ENCODE peak calls at places on chromosome X, in nine cellular contexts. Q, Z, D, N, L, J, C, S and A are unnamed samples.
A peak's percentile ranks its signal among the peaks of the same experiment; 100 is the strongest.

GRCh38 chrX:140762061-140762460 is 52.5 kb downstream of the LINC00632 start:
- DNase-seq in L (peak; percentile 57), N (peak; percentile 25), D (peak; percentile 64), C (peak; percentile 9), Q (no peak), J (peak; percentile 38), S (no peak), Z (peak; percentile 76), A (peak; percentile 79)

GRCh38 chrX:129654652-129655546 is at the start of gene APLN:
- DNase-seq in D (peak; percentile 46), Q (peak; percentile 58), J (no peak), S (no peak), L (peak; percentile 48), C (peak; percentile 47), Z (peak; percentile 48), N (peak; percentile 58), A (peak; percentile 59)

GRCh38 chrX:100609591-100609990 is 24.9 kb downstream of the TNMD start:
- DNase-seq in Q (no peak), J (no peak), S (no peak), L (no peak), D (no peak), C (no peak), N (no peak), Z (peak; percentile 1), A (no peak)

GRCh38 chrX:53412441-53412840 is 10.0 kb downstream of the SMC1A start:
- DNase-seq in N (no peak), C (no peak), Q (no peak), Z (no peak), L (no peak), J (no peak), D (no peak), S (no peak), A (no peak)

GRCh38 chrX:46072776-46073175 is 472.4 kb downstream of the ZNF674 start:
- DNase-seq in S (no peak), D (peak; percentile 25), L (no peak), C (no peak), Z (no peak), N (no peak), J (no peak), Q (no peak), A (no peak)

GRCh38 chrX:155997436-155997835 is at the start of gene IL9R:
- DNase-seq in Z (no peak), C (no peak), S (no peak), N (no peak), L (no peak), D (no peak), J (no peak), Q (no peak), A (no peak)

GRCh38 chrX:150361777-150362351 is 1.3 kb upstream of the MAMLD1 start:
- DNase-seq in N (no peak), S (no peak), D (peak; percentile 50), Z (no peak), C (no peak), J (no peak), L (peak; percentile 4), Q (no peak), A (peak; percentile 12)

GRCh38 chrX:149870840-149871239 is 10.1 kb upstream of the MAGEA8 start:
- DNase-seq in C (no peak), Z (no peak), L (no peak), N (no peak), D (no peak), Q (no peak), J (no peak), S (no peak), A (no peak)

GRCh38 chrX:137233478-137233877 is 199.7 kb upstream of the GPR101 start:
- DNase-seq in Q (no peak), L (no peak), J (no peak), Z (no peak), C (no peak), N (no peak), D (no peak), S (no peak), A (no peak)

GRCh38 chrX:111886678-111887077 is 10.7 kb downstream of the TRPC5OS start:
- DNase-seq in S (no peak), Z (no peak), J (no peak), D (no peak), L (no peak), Q (no peak), C (no peak), N (peak; percentile 22), A (no peak)

GRCh38 chrX:133045986-133046385 is 50.9 kb downstream of the USP26 start:
- DNase-seq in Z (no peak), J (no peak), S (no peak), L (peak; percentile 50), N (no peak), Q (no peak), C (peak; percentile 28), D (peak; percentile 14), A (no peak)

GRCh38 chrX:142998447-142999208 is 27.1 kb upstream of the SPANXN4 start:
- DNase-seq in C (no peak), J (no peak), N (no peak), Q (no peak), Z (peak; percentile 42), D (no peak), L (no peak), S (no peak), A (no peak)

DNA sequence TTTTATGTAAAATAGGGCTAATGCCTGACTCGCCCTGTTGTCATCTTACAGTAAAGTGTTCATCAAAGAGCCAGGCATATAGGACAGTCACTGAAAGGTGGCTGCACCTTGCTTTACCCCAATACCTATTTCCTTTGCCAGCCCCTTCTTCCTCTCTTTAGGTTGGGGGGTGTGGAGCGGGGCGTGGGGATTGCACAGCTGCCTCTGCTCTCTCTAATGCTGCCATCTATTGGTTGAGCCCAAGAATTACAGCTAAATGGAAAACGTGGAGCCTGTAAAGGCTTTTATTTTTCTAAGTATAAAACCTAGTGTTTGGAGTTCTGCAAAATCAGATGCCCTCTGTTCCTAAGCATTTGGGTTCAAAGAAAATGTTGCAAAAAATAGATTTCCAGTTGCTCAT is 47.7 kb downstream of the ATG4A start:
- DNase-seq in C (no peak), S (no peak), Q (no peak), Z (peak; percentile 21), N (no peak), J (no peak), L (peak; percentile 10), D (no peak), A (no peak)
- TF ChIP-seq CTCF in C (no peak), S (peak; percentile 58), Q (peak; percentile 61), Z (peak; percentile 44), N (peak; percentile 48), J (no peak), L (peak; percentile 44), D (peak; percentile 32), A (peak; percentile 50)

DNA sequence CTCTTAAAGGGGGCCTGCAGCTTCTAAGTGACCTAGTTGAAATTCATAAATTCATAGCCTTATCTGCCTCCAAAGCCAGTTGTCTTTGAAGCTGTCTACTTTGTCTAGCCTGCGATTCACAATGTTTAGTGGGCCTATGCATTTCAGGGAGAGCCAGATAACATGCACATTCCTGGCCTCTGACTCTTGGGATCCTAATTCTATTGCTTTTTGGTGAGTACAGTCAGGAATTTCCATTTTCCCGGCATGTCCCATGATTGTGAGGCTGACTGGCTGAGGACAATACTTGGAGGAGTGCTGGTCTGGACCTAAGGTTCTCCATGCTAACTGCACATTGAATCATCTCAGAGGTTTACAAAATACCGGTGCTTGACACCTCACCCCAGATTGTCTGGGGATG is 155.0 kb downstream of the MSL3 start:
- DNase-seq in C (no peak), Z (peak; percentile 52), L (no peak), Q (no peak), D (peak; percentile 16), N (no peak), J (no peak), S (no peak), A (peak; percentile 36)
- H3K4me3 ChIP-seq in C (no peak overlapping the region), Z (no peak overlapping the region), L (no peak overlapping the region), Q (no peak overlapping the region), D (no peak overlapping the region), N (no peak overlapping the region), J (no peak overlapping the region), S (no peak overlapping the region), A (no peak overlapping the region)

GRCh38 chrX:153650959-153651358 is 4.0 kb downstream of the DUSP9 start:
- DNase-seq in L (no peak), Q (no peak), D (no peak), Z (no peak), S (no peak), J (no peak), C (no peak), N (no peak), A (no peak)

GRCh38 chrX:153649915-153650782 is 3.1 kb downstream of the DUSP9 start:
- DNase-seq in D (no peak), N (no peak), Q (no peak), C (no peak), S (no peak), Z (no peak), J (peak; percentile 7), L (no peak), A (no peak)

GRCh38 chrX:153648358-153649177 is 1.6 kb downstream of the DUSP9 start:
- DNase-seq in C (no peak), J (no peak), L (no peak), D (no peak), Q (no peak), Z (no peak), N (no peak), S (no peak), A (no peak)

GRCh38 chrX:153647461-153648357 is 706 bp downstream of the DUSP9 start:
- DNase-seq in Q (no peak), S (no peak), C (no peak), J (peak; percentile 13), L (no peak), D (no peak), N (no peak), Z (no peak), A (no peak)

DNA sequence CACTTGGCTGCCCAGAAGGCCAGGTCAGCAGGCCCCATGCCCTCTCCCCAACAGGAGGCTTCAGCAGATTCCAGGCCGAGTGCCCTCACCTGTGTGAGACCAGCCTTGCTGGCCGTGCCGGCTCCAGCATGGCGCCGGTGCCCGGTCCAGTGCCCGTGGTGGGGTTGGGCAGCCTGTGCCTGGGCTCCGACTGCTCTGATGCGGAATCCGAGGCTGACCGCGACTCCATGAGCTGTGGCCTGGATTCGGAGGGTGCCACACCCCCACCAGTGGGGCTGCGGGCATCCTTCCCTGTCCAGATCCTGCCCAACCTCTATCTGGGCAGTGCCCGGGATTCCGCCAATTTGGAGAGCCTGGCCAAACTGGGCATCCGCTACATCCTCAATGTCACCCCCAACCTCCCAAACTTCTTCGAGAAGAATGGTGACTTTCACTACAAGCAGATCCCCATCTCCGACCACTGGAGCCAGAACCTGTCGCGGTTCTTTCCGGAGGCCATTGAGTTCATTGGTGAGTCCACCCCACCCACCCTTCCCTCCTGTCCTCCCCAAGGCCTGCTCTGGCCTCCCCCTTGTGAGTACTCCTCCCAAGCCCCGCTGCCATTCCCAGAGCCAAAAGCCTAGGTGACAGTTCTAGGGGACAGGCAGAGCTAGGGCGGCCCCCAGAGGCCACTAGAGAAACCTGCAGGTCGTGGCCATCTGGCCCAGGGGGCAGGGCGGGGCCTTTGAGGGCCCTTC is 2.3 kb downstream of the DUSP9 start:
- DNase-seq in N (peak; percentile 17), D (no peak), C (peak; percentile 47), J (peak; percentile 20), L (peak; percentile 30), Q (no peak), Z (peak; percentile 38), S (no peak), A (peak; percentile 8)
- TF ChIP-seq CTCF in N (peak; percentile 42), D (no peak), C (no peak), J (peak; percentile 9), L (peak; percentile 7), Q (peak; percentile 49), Z (peak; percentile 40), S (peak; percentile 23), A (peak; percentile 29)

DNA sequence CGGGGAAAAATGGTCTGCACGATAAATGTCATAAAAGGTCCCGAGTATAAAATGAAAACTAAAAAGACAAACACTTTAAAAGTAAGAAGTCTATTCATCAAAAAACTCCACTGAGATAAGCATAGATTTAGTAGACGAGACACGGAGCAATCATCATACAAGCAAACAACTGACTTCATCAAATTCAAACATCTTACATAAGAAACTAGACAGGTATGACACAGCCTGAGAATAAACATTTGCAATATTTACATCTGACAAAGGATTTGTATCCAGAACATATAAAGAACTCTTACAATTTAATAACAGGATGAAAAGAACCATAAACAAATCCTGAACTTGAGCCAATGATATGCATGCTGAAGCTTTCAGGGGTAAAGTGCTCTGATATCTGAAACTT is 12.2 kb downstream of the MPP1 start:
- DNase-seq in Z (no peak), Q (no peak), C (no peak), J (no peak), L (no peak), S (no peak), N (no peak), D (no peak), A (no peak)
- H3K4me3 ChIP-seq in Z (no peak overlapping the region), Q (no peak overlapping the region), C (no peak overlapping the region), J (no peak overlapping the region), L (no peak overlapping the region), S (no peak overlapping the region), N (no peak overlapping the region), D (no peak overlapping the region), A (no peak overlapping the region)